ENCODE peak calls at places on chromosomes 5 and 9, in ten cellular contexts. H is stimulated activated CD8-positive, alpha-beta memory T cell treated with anti-CD3 and anti-CD28 coated beads, Interleukin-15, amount 100 ng/mL, for 1 hour; B is T-helper 9 cell; D is MV-4-11; X is T follicular helper cell; L is hepatocyte; Y is right cardiac atrium; V is cardiac fibroblast; I is stimulated activated CD4-positive, alpha-beta T cell treated with anti-CD3 and anti-CD28 coated beads, Interleukin-1b, Interleukin-23, amount 100 ng/mL, for 48 hours; E is GM04504. W is an unnamed sample.

GRCh38 chr9:107827304-107827703 is 337.7 kb upstream of the KLF4 start:
- DNase-seq in B (no peak), I (no peak), L (no peak), V (no peak), X (no peak), H (no peak), D (no peak), E (no peak), Y (no peak), W (no peak)

GRCh38 chr5:109656829-109657228 is 32.9 kb upstream of the MAN2A1 start:
- DNase-seq in X (peak), I (peak), D (peak), B (peak), V (peak), L (no peak), H (no peak), E (peak), Y (peak), W (no peak)

GRCh38 chr9:119284118-119284517 is 85.1 kb downstream of the BRINP1 start:
- DNase-seq in B (no peak), Y (no peak), D (no peak), E (no peak), X (no peak), I (no peak), L (peak), V (no peak), H (no peak), W (no peak)

GRCh38 chr5:56094579-56095361 is 100.0 kb upstream of the IL6ST start:
- DNase-seq in L (no peak), E (no peak), V (no peak), B (no peak), I (peak), X (no peak), Y (no peak), D (no peak), H (no peak), W (no peak)

GRCh38 chr5:135054546-135054945 is 20.5 kb upstream of the PITX1 start:
- DNase-seq in B (no peak), X (no peak), D (no peak), E (no peak), L (no peak), I (no peak), Y (no peak), H (no peak), V (no peak), W (no peak)

GRCh38 chr5:139183502-139183901 is 14.7 kb downstream of the SIL1 start:
- DNase-seq in X (no peak), I (no peak), L (no peak), E (no peak), H (no peak), B (no peak), Y (no peak), D (no peak), V (no peak), W (no peak)

GRCh38 chr5:16709691-16710420 is 93.1 kb upstream of the RETREG1 start:
- DNase-seq in I (no peak), H (no peak), V (no peak), B (no peak), Y (no peak), D (no peak), X (no peak), L (no peak), E (no peak), W (no peak)

GRCh38 chr5:88551724-88552345 is 283.2 kb upstream of the TMEM161B start:
- DNase-seq in V (no peak), Y (no peak), E (no peak), D (no peak), X (no peak), B (no peak), H (no peak), L (no peak), I (no peak), W (peak)

GRCh38 chr5:174794941-174795672 is 70.7 kb downstream of the MSX2 start:
- DNase-seq in H (no peak), D (no peak), X (no peak), B (no peak), E (no peak), Y (no peak), I (no peak), L (no peak), V (no peak), W (no peak)

GRCh38 chr9:129716091-129716490 is 36.8 kb downstream of the PTGES start:
- DNase-seq in Y (no peak), D (no peak), E (no peak), I (no peak), B (no peak), V (no peak), H (no peak), X (no peak), L (no peak), W (no peak)

GRCh38 chr9:108053555-108054061 is 564.0 kb upstream of the KLF4 start:
- DNase-seq in B (no peak), Y (peak), X (no peak), E (peak), V (peak), I (no peak), H (no peak), L (peak), D (no peak), W (no peak)

GRCh38 chr9:32384002-32384363 is 460 bp upstream of the ACO1 start:
- DNase-seq in I (no peak), H (no peak), D (no peak), L (no peak), V (no peak), B (no peak), E (no peak), X (no peak), Y (no peak), W (no peak)

GRCh38 chr9:117488659-117489058 is 73.8 kb upstream of the ASTN2 start:
- DNase-seq in Y (no peak), L (no peak), X (no peak), I (no peak), B (no peak), H (no peak), D (no peak), E (no peak), V (no peak), W (no peak)

GRCh38 chr5:148060881-148061280 is 2.9 kb upstream of the SPINK5 start:
- DNase-seq in V (no peak), E (no peak), I (no peak), Y (no peak), H (no peak), L (no peak), X (no peak), D (no peak), B (no peak), W (no peak)

GRCh38 chr9:23700359-23700758 is 125.7 kb downstream of the ELAVL2 start:
- DNase-seq in B (no peak), I (no peak), H (no peak), V (no peak), L (no peak), X (no peak), Y (no peak), E (no peak), D (no peak), W (no peak)

GRCh38 chr9:85212209-85212608 is 529.5 kb downstream of the AGTPBP1 start:
- DNase-seq in H (no peak), I (no peak), L (peak), E (no peak), B (no peak), X (no peak), Y (no peak), D (no peak), V (no peak), W (no peak)